ENCODE peak calls at places on chromosome 19, in nine cellular contexts. J, S, W, L, Q, O, X, H and R are unnamed samples.

GRCh38 chr19:57769345-57770131 is at the start of gene ZNF586:
- DNase-seq in Q (peak), H (peak), J (peak), O (peak), S (peak), X (peak), W (peak), L (peak), R (peak)

GRCh38 chr19:8575467-8575997 is 1.7 kb downstream of the MYO1F start:
- DNase-seq in Q (no peak), L (peak), O (no peak), X (peak), J (no peak), S (no peak), W (no peak), H (no peak), R (no peak)

GRCh38 chr19:1247747-1248453 is 483 bp upstream of the MIDN start:
- DNase-seq in S (no peak), Q (no peak), H (peak), X (peak), W (no peak), L (peak), O (no peak), J (peak), R (peak)

GRCh38 chr19:10431943-10432735 is 11.8 kb downstream of the PDE4A start:
- DNase-seq in W (no peak), L (peak), Q (no peak), X (no peak), O (no peak), J (peak), H (no peak), S (no peak), R (peak)

GRCh38 chr19:2494084-2494446 is 18.1 kb downstream of the GADD45B start:
- DNase-seq in Q (no peak), J (no peak), O (no peak), W (no peak), X (peak), S (no peak), H (no peak), L (peak), R (no peak)

GRCh38 chr19:7871530-7872305 is 2.5 kb downstream of the PRR36 start:
- DNase-seq in O (peak), J (peak), L (peak), Q (peak), H (peak), S (peak), X (peak), W (no peak), R (peak)

GRCh38 chr19:21463449-21464105 is 41.8 kb upstream of the ZNF429 start:
- DNase-seq in W (no peak), X (no peak), Q (no peak), J (peak), L (no peak), S (no peak), H (no peak), O (no peak), R (peak)

GRCh38 chr19:3383121-3383722 is 16.8 kb downstream of the NFIC start:
- DNase-seq in W (no peak), J (no peak), X (no peak), L (no peak), O (no peak), H (peak), Q (no peak), S (no peak), R (no peak)

GRCh38 chr19:37218592-37218935 is 550 bp downstream of the ZNF383 start:
- DNase-seq in Q (no peak), O (no peak), L (peak), H (no peak), J (no peak), S (no peak), W (no peak), X (peak), R (no peak)

GRCh38 chr19:11422163-11423068 is 3.3 kb upstream of the RGL3 start:
- DNase-seq in O (peak), W (peak), S (peak), H (peak), Q (no peak), L (peak), J (peak), X (peak), R (peak)

GRCh38 chr19:8206147-8207087 is 2.8 kb upstream of the CERS4 start:
- DNase-seq in Q (no peak), S (no peak), J (peak), X (no peak), W (no peak), H (no peak), O (no peak), L (no peak), R (no peak)

GRCh38 chr19:50891253-50891625 is 18.0 kb downstream of the KLK2 start:
- DNase-seq in L (no peak), Q (no peak), O (no peak), H (no peak), X (no peak), W (no peak), J (no peak), S (no peak), R (no peak)

GRCh38 chr19:8641908-8642547 is 11.6 kb downstream of the NFILZ start:
- DNase-seq in O (no peak), L (peak), W (no peak), J (no peak), H (no peak), X (peak), S (peak), Q (peak), R (no peak)

GRCh38 chr19:12859546-12859945 is 21.2 kb downstream of the MAST1 start:
- DNase-seq in O (no peak), J (no peak), W (no peak), L (no peak), H (no peak), X (no peak), Q (no peak), S (no peak), R (no peak)

GRCh38 chr19:38543807-38544568 is 73.8 kb downstream of the MAP4K1 start:
- DNase-seq in O (no peak), J (peak), L (peak), Q (peak), X (peak), W (peak), H (peak), S (peak), R (peak)

GRCh38 chr19:45809643-45810159 is 5.4 kb downstream of the RSPH6A start:
- DNase-seq in H (no peak), X (peak), W (no peak), Q (peak), S (peak), J (no peak), L (peak), O (no peak), R (no peak)

GRCh38 chr19:39428309-39429112 is 7.2 kb downstream of the RPS16 start:
- DNase-seq in W (peak), Q (peak), J (peak), X (peak), H (peak), O (peak), S (no peak), L (peak), R (no peak)

GRCh38 chr19:29265436-29265835 is 52.5 kb upstream of the UQCRFS1 start:
- DNase-seq in H (no peak), L (no peak), O (no peak), X (no peak), S (no peak), W (peak), Q (no peak), J (no peak), R (no peak)

GRCh38 chr19:44625531-44626066 is 12.2 kb downstream of the IGSF23 start:
- DNase-seq in O (no peak), W (no peak), J (no peak), Q (no peak), L (no peak), X (peak), S (no peak), H (no peak), R (no peak)

GRCh38 chr19:47230122-47230920 is 678 bp downstream of the BBC3 start:
- DNase-seq in O (peak), S (peak), X (no peak), Q (no peak), L (peak), J (peak), H (peak), W (no peak), R (peak)
- TF ChIP-seq CTCF in O (peak), S (peak), X (peak), Q (peak), L (peak), J (peak), H (peak), W (peak), R (peak)

GRCh38 chr19:41892173-41892902 is 9.4 kb downstream of the ARHGEF1 start:
- DNase-seq in S (no peak), X (no peak), W (no peak), J (no peak), L (no peak), O (no peak), H (no peak), Q (no peak), R (peak)

GRCh38 chr19:41894350-41894749 is 11.4 kb downstream of the ARHGEF1 start:
- DNase-seq in O (no peak), S (no peak), L (no peak), J (no peak), W (no peak), H (no peak), Q (no peak), X (no peak), R (no peak)

GRCh38 chr19:41895745-41896580 is 13.0 kb downstream of the ARHGEF1 start:
- DNase-seq in H (no peak), L (no peak), J (no peak), Q (no peak), W (no peak), X (no peak), S (peak), O (no peak), R (no peak)

GRCh38 chr19:41896581-41896942 is 13.6 kb downstream of the ARHGEF1 start:
- DNase-seq in W (no peak), O (no peak), Q (no peak), H (no peak), J (no peak), L (no peak), S (no peak), X (no peak), R (no peak)

DNA sequence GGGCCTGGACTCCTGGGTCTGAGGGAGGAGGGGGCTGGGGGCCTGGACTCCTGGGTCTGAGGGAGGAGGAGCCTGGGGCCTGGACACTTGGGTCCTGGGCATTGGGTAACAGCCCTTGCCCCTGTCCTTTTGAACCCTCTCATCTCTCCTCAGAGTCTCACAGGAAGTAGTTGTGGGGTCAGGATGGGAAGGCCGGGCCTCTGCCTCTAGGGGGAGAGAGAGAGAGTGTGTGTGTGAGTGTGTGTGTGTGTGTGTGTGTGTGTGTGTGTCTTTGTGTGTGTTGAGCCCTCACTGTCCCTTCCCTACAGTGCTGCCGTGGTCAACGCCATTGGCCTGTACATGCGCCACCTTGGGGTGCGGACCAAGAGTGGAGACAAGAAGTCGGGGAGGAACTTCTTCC is 10.9 kb downstream of the ARHGEF1 start:
- DNase-seq in Q (no peak), J (no peak), X (peak), O (no peak), S (peak), W (no peak), H (no peak), L (no peak), R (no peak)
- TF ChIP-seq CTCF in Q (peak), J (no peak), X (peak), O (no peak), S (peak), W (no peak), H (no peak), L (peak), R (no peak)

DNA sequence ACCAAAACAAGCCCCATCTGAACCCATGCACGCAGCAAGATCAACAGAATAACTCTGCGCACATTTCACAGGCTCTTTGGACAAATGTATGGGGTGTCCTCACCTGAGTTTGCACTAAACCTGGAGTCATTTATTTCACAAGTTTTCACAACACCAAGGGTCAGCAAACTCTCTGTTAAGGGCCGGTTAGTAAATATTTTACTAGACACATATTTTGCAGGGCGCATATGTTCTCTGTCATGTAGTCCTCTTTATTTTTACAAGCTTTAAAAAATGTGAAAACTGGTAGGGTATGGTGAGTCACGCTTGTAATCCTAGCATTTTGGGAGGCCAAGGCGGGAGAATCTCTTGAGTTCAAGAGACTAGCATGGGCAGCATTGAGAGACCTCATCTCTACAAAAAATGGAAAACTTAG is 45.5 kb upstream of the DPRX start:
- DNase-seq in X (no peak), Q (no peak), H (no peak), W (no peak), S (no peak), J (no peak), O (no peak), L (no peak), R (no peak)
- TF ChIP-seq CTCF in X (no peak), Q (no peak), H (no peak), W (no peak), S (no peak), J (no peak), O (no peak), L (no peak), R (no peak)

DNA sequence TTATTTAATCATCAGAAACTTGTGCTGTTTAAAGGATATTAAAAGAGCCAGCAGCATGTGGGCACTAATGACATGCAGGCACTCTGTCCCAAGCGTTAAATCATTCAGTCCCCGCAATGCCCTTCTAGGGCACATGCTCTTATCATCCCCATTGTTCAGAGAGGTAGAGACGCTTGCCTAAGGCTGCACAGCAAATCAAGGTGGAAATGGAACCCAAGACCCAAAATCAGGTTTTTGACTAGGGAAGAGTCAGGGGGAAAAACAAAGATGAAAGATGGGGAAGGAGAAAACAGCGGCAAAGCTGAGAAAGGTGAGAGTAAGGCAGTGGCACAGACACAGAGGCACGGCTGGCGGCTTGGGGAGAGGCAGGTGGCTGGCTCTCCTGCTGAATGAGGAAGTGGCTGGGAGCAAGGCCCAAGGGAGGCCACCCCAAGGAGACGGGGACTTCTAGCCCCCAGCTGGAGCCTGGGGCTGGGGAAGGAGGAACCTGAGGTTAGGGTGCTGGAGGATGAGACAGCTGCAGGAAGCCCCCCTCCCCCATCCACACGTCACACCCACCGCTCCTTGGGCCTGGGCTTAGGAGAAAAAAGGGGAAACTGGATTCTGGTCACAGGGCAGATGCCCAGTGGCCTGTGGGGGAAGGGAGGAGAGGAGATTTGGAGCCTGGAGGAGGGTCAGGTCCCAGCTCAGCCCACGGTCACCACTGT is 1.0 kb upstream of the TYROBP start:
- DNase-seq in W (no peak), X (no peak), H (no peak), S (peak), L (no peak), J (peak), O (peak), Q (no peak), R (peak)
- TF ChIP-seq CTCF in W (no peak), X (no peak), H (no peak), S (no peak), L (no peak), J (no peak), O (no peak), Q (no peak), R (peak)

GRCh38 chr19:31947436-31947835 is 398.0 kb upstream of the ZNF507 start:
- DNase-seq in H (no peak), L (no peak), O (no peak), J (no peak), X (no peak), S (no peak), Q (no peak), W (no peak), R (no peak)

GRCh38 chr19:31946491-31946890 is 398.9 kb upstream of the ZNF507 start:
- DNase-seq in H (no peak), W (no peak), S (no peak), X (no peak), L (no peak), O (peak), J (no peak), Q (no peak), R (no peak)

GRCh38 chr19:31943778-31944177 is 401.6 kb upstream of the ZNF507 start:
- DNase-seq in L (no peak), H (no peak), W (no peak), S (no peak), J (no peak), O (no peak), X (no peak), Q (no peak), R (no peak)

GRCh38 chr19:31944286-31944685 is 401.1 kb upstream of the ZNF507 start:
- DNase-seq in X (no peak), J (no peak), O (no peak), L (no peak), W (no peak), H (no peak), S (no peak), Q (no peak), R (no peak)

DNA sequence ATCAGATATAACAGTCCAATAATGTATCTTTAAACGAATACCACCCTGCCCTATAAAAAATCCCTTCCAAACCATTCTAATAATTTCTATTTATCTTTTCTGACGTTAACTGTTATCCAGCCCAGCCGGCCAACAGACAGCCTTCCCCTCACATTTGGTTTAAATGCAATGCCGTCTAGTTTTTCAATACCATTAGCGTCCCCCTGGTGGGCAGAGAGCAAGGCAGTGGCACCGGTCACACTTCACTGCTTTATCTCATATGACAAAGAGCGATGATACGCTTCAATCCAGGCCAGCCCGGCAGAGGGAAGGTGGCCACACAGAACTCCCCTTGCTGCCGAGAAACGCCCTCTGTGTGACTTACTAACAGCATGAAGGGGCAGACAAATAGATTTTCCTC is 402.1 kb upstream of the ZNF507 start:
- DNase-seq in J (no peak), O (no peak), S (no peak), W (no peak), Q (no peak), L (no peak), X (no peak), H (no peak), R (no peak)
- TF ChIP-seq CTCF in J (no peak), O (no peak), S (no peak), W (no peak), Q (no peak), L (no peak), X (no peak), H (no peak), R (no peak)